ENCODE peak calls at places on chromosomes 5 and 9, in eight cellular contexts. N is kidney; M is head of caudate nucleus; F is stimulated activated CD8-positive, alpha-beta memory T cell treated with anti-CD3 and anti-CD28 coated beads, Interleukin-12 subunit alpha, Interleukin-12 subunit beta, amount 100 ng/mL, for 1 hour; U is astrocyte of the spinal cord; A is pons; I is coronary artery; X is heart left ventricle. R is an unnamed sample.

GRCh38 chr5:147887026-147887627 is 8.6 kb downstream of the SCGB3A2 start:
- DNase-seq in M (no peak), N (no peak), A (peak; percentile 53), I (no peak), U (peak; percentile 55), F (no peak), X (no peak), R (no peak)

GRCh38 chr5:175557778-175558177 is 79.4 kb downstream of the SFXN1 start:
- DNase-seq in N (no peak), I (no peak), U (no peak), X (no peak), M (no peak), A (no peak), F (no peak), R (no peak)

GRCh38 chr5:111859533-111860270 is 102.7 kb upstream of the NREP start:
- DNase-seq in I (no peak), N (no peak), F (no peak), U (peak; percentile 84), M (no peak), X (no peak), A (no peak), R (no peak)

GRCh38 chr9:96218821-96219614 is 83.0 kb downstream of the HSD17B3 start:
- DNase-seq in M (no peak), N (no peak), I (no peak), F (no peak), U (no peak), X (no peak), A (no peak), R (no peak)

GRCh38 chr9:98558575-98558974 is 150.2 kb downstream of the GABBR2 start:
- DNase-seq in N (no peak), F (no peak), I (no peak), U (no peak), A (no peak), X (no peak), M (no peak), R (peak; percentile 40)

GRCh38 chr9:128116104-128117083 is 11.1 kb downstream of the PTGES2 start:
- DNase-seq in M (no peak), X (peak; percentile 22), N (peak; percentile 60), A (no peak), F (no peak), I (no peak), U (no peak), R (no peak)

GRCh38 chr5:150073086-150073625 is 13.2 kb downstream of the CSF1R start:
- DNase-seq in A (no peak), N (no peak), I (peak; percentile 58), X (no peak), F (no peak), M (peak; percentile 37), U (no peak), R (peak; percentile 36)

GRCh38 chr5:39891376-39891775 is 466.6 kb upstream of the DAB2 start:
- DNase-seq in F (no peak), M (no peak), N (no peak), A (no peak), I (no peak), X (no peak), U (peak; percentile 59), R (no peak)

GRCh38 chr5:16544607-16545374 is 72.0 kb downstream of the RETREG1 start:
- DNase-seq in A (peak; percentile 85), N (no peak), M (no peak), U (no peak), I (no peak), F (no peak), X (no peak), R (no peak)

GRCh38 chr5:157108961-157109360 is at the start of gene HAVCR2:
- DNase-seq in X (peak; percentile 55), N (no peak), I (no peak), M (peak; percentile 65), A (peak; percentile 87), F (no peak), U (no peak), R (no peak)

GRCh38 chr5:132010645-132011560 is 555 bp downstream of the ACSL6 start:
- DNase-seq in F (no peak), N (peak; percentile 65), U (no peak), M (peak; percentile 39), A (no peak), X (no peak), I (no peak), R (peak; percentile 75)

GRCh38 chr5:54093081-54093492 is 217.3 kb downstream of the ARL15 start:
- DNase-seq in M (no peak), I (no peak), N (no peak), A (peak; percentile 15), X (peak; percentile 24), F (no peak), U (no peak), R (no peak)

GRCh38 chr5:78345485-78345884 is 14.9 kb upstream of the SCAMP1 start:
- DNase-seq in A (no peak), M (no peak), I (no peak), X (no peak), F (no peak), U (peak; percentile 46), N (no peak), R (no peak)

GRCh38 chr9:120619751-120620655 is 40.0 kb upstream of the CDK5RAP2 start:
- DNase-seq in F (peak; percentile 54), X (peak; percentile 32), A (peak; percentile 88), I (no peak), M (peak; percentile 89), N (no peak), U (peak; percentile 77), R (no peak)

GRCh38 chr5:1519631-1520141 is 4.1 kb downstream of the LPCAT1 start:
- DNase-seq in M (peak; percentile 7), U (no peak), X (peak; percentile 13), A (no peak), I (peak; percentile 53), N (peak; percentile 60), F (no peak), R (peak; percentile 73)

GRCh38 chr9:137355445-137356365 is 53.6 kb upstream of the NRARP start:
- DNase-seq in I (peak; percentile 64), M (peak; percentile 16), F (no peak), X (no peak), N (no peak), A (no peak), U (no peak), R (no peak)

GRCh38 chr5:79774855-79775237 is 85.2 kb downstream of the CMYA5 start:
- DNase-seq in M (no peak), I (no peak), A (no peak), F (no peak), N (no peak), X (no peak), U (no peak), R (no peak)

GRCh38 chr5:140563554-140563953 is 844 bp downstream of the APBB3 start:
- DNase-seq in X (peak; percentile 45), N (peak; percentile 79), U (no peak), I (peak; percentile 77), F (no peak), A (no peak), M (peak; percentile 42), R (no peak)